ENCODE peak calls at places on chromosomes 7 and 10, in five cellular contexts. L is activated CD4-positive, alpha-beta T cell treated with anti-CD3 and anti-CD28 coated beads for 1 hour; M is EL; Y is Caki2; V is fibroblast of gingiva. D is an unnamed sample.

GRCh38 chr10:125155101-125155500 is 5.3 kb downstream of the CTBP2 start:
- DNase-seq in L (no peak), M (peak), Y (no peak), V (peak), D (no peak)

GRCh38 chr10:19546224-19546623 is 270.0 kb upstream of the PLXDC2 start:
- DNase-seq in L (no peak), M (no peak), Y (no peak), V (no peak), D (no peak)

GRCh38 chr10:33334839-33335549 is 527 bp upstream of the NRP1 start:
- DNase-seq in L (no peak), M (peak), Y (peak), V (peak), D (peak)

GRCh38 chr10:83959330-83959729 is 180.0 kb upstream of the GHITM start:
- DNase-seq in L (no peak), M (no peak), Y (no peak), V (no peak), D (no peak)

GRCh38 chr7:1358376-1359050 is 100.8 kb downstream of the MICALL2 start:
- DNase-seq in L (no peak), M (no peak), Y (no peak), V (no peak), D (no peak)

GRCh38 chr7:2725178-2726105 is 37.4 kb downstream of the AMZ1 start:
- DNase-seq in L (no peak), M (no peak), Y (no peak), V (no peak), D (no peak)

GRCh38 chr7:28813238-28813962 is 144.7 kb downstream of the TRIL start:
- DNase-seq in L (no peak), M (no peak), Y (no peak), V (peak), D (no peak)

GRCh38 chr7:123770378-123770777 is 21.6 kb upstream of the WASL start:
- DNase-seq in L (no peak), M (peak), Y (peak), V (peak), D (peak)

GRCh38 chr7:135827391-135827790 is 78.8 kb upstream of the FAM180A start:
- DNase-seq in L (no peak), M (no peak), Y (no peak), V (no peak), D (no peak)

GRCh38 chr10:116104210-116104932 is 168.6 kb downstream of the GFRA1 start:
- DNase-seq in L (no peak), M (peak), Y (no peak), V (no peak), D (no peak)

GRCh38 chr7:1385809-1386622 is 73.3 kb downstream of the MICALL2 start:
- DNase-seq in L (no peak), M (no peak), Y (no peak), V (no peak), D (no peak)

GRCh38 chr7:141012044-141012685 is 2.6 kb downstream of the MRPS33 start:
- DNase-seq in L (peak), M (peak), Y (peak), V (peak), D (peak)

GRCh38 chr10:1489801-1490200 is 247.5 kb downstream of the ADARB2 start:
- DNase-seq in L (no peak), M (no peak), Y (no peak), V (no peak), D (no peak)

GRCh38 chr7:101114492-101114891 is 12.4 kb upstream of the SERPINE1 start:
- DNase-seq in L (no peak), M (peak), Y (no peak), V (no peak), D (no peak)

GRCh38 chr7:94276797-94277196 is 117.9 kb upstream of the COL1A2 start:
- DNase-seq in L (no peak), M (peak), Y (peak), V (peak), D (peak)

GRCh38 chr10:86067436-86068050 is 299.1 kb downstream of the GRID1 start:
- DNase-seq in L (no peak), M (no peak), Y (no peak), V (no peak), D (no peak)

GRCh38 chr10:129744134-129744895 is 219.8 kb downstream of the EBF3 start:
- DNase-seq in L (no peak), M (no peak), Y (no peak), V (no peak), D (no peak)

GRCh38 chr7:32204361-32205018 is 134.3 kb upstream of the PDE1C start:
- DNase-seq in L (no peak), M (peak), Y (peak), V (peak), D (peak)

GRCh38 chr10:22704348-22705341 is 9.7 kb downstream of the PIP4K2A start:
- DNase-seq in L (no peak), M (no peak), Y (no peak), V (no peak), D (no peak)